ENCODE peak calls at places on chromosomes 1 and 21, in four cellular contexts. O is activated T-helper 1 cell treated with anti-CD3 and anti-CD28 coated beads, Interleukin-12 subunit alpha, Interleukin-12 subunit beta, Interleukin-2, Interleukin-4 antibody, amounts not matched to agents 30 ng/mL and 10 ng/mL and 1 ng/mL, durations not matched to agents 14 hours and 24 hours and 36 hours; P is skeletal muscle cell; Y is fibroblast of the aortic adventitia. D is an unnamed sample.

GRCh38 chr1:40363721-40364120 is 9.8 kb upstream of the SMAP2 start:
- DNase-seq in O (no peak), Y (no peak), P (no peak), D (no peak)

GRCh38 chr1:41850029-41850428 is 68.7 kb downstream of the HIVEP3 start:
- DNase-seq in Y (no peak), P (no peak), O (peak), D (no peak)

GRCh38 chr1:66583021-66583420 is 49.1 kb downstream of the SGIP1 start:
- DNase-seq in Y (no peak), P (no peak), O (no peak), D (no peak)

GRCh38 chr21:36769051-36769867 is 70.3 kb downstream of the SIM2 start:
- DNase-seq in P (no peak), O (no peak), Y (peak), D (no peak)

GRCh38 chr21:35593000-35593502 is 467.3 kb downstream of the SETD4 start:
- DNase-seq in O (no peak), P (peak), Y (peak), D (no peak)

GRCh38 chr1:85224734-85225623 is 24.2 kb upstream of the SYDE2 start:
- DNase-seq in Y (no peak), O (no peak), P (no peak), D (no peak)

GRCh38 chr1:235998812-235999211 is 66.1 kb downstream of the NID1 start:
- DNase-seq in P (no peak), O (peak), Y (no peak), D (no peak)

GRCh38 chr1:216686860-216687545 is 36.2 kb downstream of the ESRRG start:
- DNase-seq in O (no peak), Y (no peak), P (peak), D (no peak)

GRCh38 chr1:46466477-46467182 is 23.0 kb upstream of the DMBX1 start:
- DNase-seq in P (no peak), Y (peak), O (no peak), D (no peak)

GRCh38 chr1:33640114-33640660 is 167.7 kb downstream of the ZSCAN20 start:
- DNase-seq in Y (peak), O (no peak), P (no peak), D (no peak)

GRCh38 chr21:45050361-45050785 is 24.0 kb upstream of the ADARB1 start:
- DNase-seq in O (no peak), Y (no peak), P (peak), D (no peak)

GRCh38 chr1:67918067-67918466 is 84.8 kb upstream of the GNG12 start:
- DNase-seq in P (no peak), O (no peak), Y (no peak), D (no peak)

GRCh38 chr1:190000365-190000872 is 477.2 kb downstream of the BRINP3 start:
- DNase-seq in Y (no peak), O (no peak), P (peak), D (no peak)

GRCh38 chr1:204221271-204221670 is 7.5 kb upstream of the GOLT1A start:
- DNase-seq in P (no peak), Y (no peak), O (no peak), D (no peak)

GRCh38 chr1:209651148-209651547 is 1.1 kb downstream of the LAMB3 start:
- DNase-seq in P (no peak), O (peak), Y (peak), D (no peak)

GRCh38 chr1:15526021-15526489 is 593 bp upstream of the DNAJC16 start:
- DNase-seq in Y (no peak), P (no peak), O (no peak), D (no peak)

GRCh38 chr1:8712413-8713229 is 104.8 kb downstream of the RERE start:
- DNase-seq in O (no peak), P (peak), Y (peak), D (no peak)

GRCh38 chr1:10941891-10942541 is 70.4 kb upstream of the TARDBP start:
- DNase-seq in O (peak), Y (peak), P (no peak), D (no peak)

GRCh38 chr1:116933586-116934515 is 24.1 kb downstream of the PTGFRN start:
- DNase-seq in P (no peak), O (no peak), Y (no peak), D (no peak)

GRCh38 chr1:27785763-27786162 is 12.7 kb downstream of the STX12 start:
- DNase-seq in Y (peak), P (no peak), O (no peak), D (no peak)

GRCh38 chr1:97078847-97079246 is 357.3 kb downstream of the PTBP2 start:
- DNase-seq in O (no peak), P (no peak), Y (no peak), D (no peak)

GRCh38 chr1:27436204-27437159 is 44.1 kb downstream of the GPR3 start:
- DNase-seq in P (peak), Y (peak), O (no peak), D (no peak)

GRCh38 chr21:42696516-42697040 is 43.2 kb downstream of the PDE9A start:
- DNase-seq in P (no peak), Y (no peak), O (no peak), D (no peak)